ENCODE peak calls at places on chromosomes 12 and 14, in four cellular contexts. D is stimulated activated CD4-positive, alpha-beta T cell treated with anti-CD3 and anti-CD28 coated beads, Interleukin-12 subunit alpha, Interleukin-12 subunit beta, amount 100 ng/mL, for 4 hours; X is AG04450; H is lung microvascular endothelial cell. F is an unnamed sample.

GRCh38 chr14:69399750-69400149 is 1.3 kb downstream of the SLC39A9 start:
- DNase-seq in D (no peak), X (no peak), H (no peak), F (no peak)

GRCh38 chr14:81447018-81447770 is 47.1 kb upstream of the STON2 start:
- DNase-seq in D (no peak), X (no peak), H (no peak), F (no peak)

GRCh38 chr14:89720741-89721315 is 233.7 kb downstream of the EFCAB11 start:
- DNase-seq in D (peak; percentile 28), X (no peak), H (peak; percentile 16), F (no peak)

GRCh38 chr12:115491851-115492250 is 785.6 kb downstream of the MED13L start:
- DNase-seq in D (no peak), X (no peak), H (no peak), F (no peak)

GRCh38 chr14:100306506-100307214 is 416 bp upstream of the SLC25A29 start:
- DNase-seq in D (peak; percentile 72), X (no peak), H (peak; percentile 90), F (peak; percentile 59)

GRCh38 chr12:121804417-121805111 is 755 bp downstream of the SETD1B start:
- DNase-seq in D (peak; percentile 52), X (no peak), H (peak; percentile 62), F (no peak)

GRCh38 chr12:11959117-11959823 is 111.5 kb upstream of the BCL2L14 start:
- DNase-seq in D (no peak), X (no peak), H (peak; percentile 71), F (peak; percentile 42)

GRCh38 chr12:57885207-57885606 is 38.7 kb upstream of the CTDSP2 start:
- DNase-seq in D (no peak), X (no peak), H (no peak), F (no peak)

GRCh38 chr12:52247622-52248540 is 14.8 kb downstream of the KRT7 start:
- DNase-seq in D (no peak), X (no peak), H (no peak), F (no peak)

GRCh38 chr12:54933381-54933780 is 51.2 kb downstream of the TESPA1 start:
- DNase-seq in D (no peak), X (no peak), H (peak; percentile 32), F (peak; percentile 17)

GRCh38 chr12:54229624-54230212 is 40.9 kb upstream of the SMUG1 start:
- DNase-seq in D (no peak), X (peak; percentile 92), H (peak; percentile 90), F (peak; percentile 94)